ENCODE peak calls at places on chromosomes 13 and 19, in four cellular contexts. L is cardiac muscle cell, I is A549, A is gastrocnemius medialis. O is an unnamed sample.

GRCh38 chr19:17846146-17846545 is 1.6 kb downstream of the JAK3 start:
- DNase-seq in L (no peak), I (no peak), A (no peak), O (no peak)

GRCh38 chr19:10812196-10812595 is 23.8 kb downstream of the TMED1 start:
- DNase-seq in L (no peak), I (no peak), A (no peak), O (no peak)

GRCh38 chr19:17832443-17833208 is 11.3 kb upstream of the INSL3 start:
- DNase-seq in L (no peak), I (no peak), A (no peak), O (no peak)

GRCh38 chr13:50101590-50101989 is 86.3 kb downstream of the KCNRG start:
- DNase-seq in L (no peak), I (no peak), A (no peak), O (no peak)

GRCh38 chr19:7788178-7788932 is 25.3 kb downstream of the CLEC4M start:
- DNase-seq in L (no peak), I (no peak), A (no peak), O (no peak)

GRCh38 chr19:35717665-35718344 is at the start of gene KMT2B:
- DNase-seq in L (peak), I (peak), A (peak), O (no peak)

GRCh38 chr13:48571121-48571901 is 38.4 kb upstream of the RCBTB2 start:
- DNase-seq in L (peak), I (no peak), A (peak), O (peak)

GRCh38 chr13:20401958-20402856 is 123.5 kb downstream of the CRYL1 start:
- DNase-seq in L (peak), I (no peak), A (no peak), O (no peak)

GRCh38 chr19:5170329-5170745 is 170.3 kb downstream of the PTPRS start:
- DNase-seq in L (no peak), I (no peak), A (no peak), O (no peak)

GRCh38 chr19:3374369-3375112 is 8.2 kb downstream of the NFIC start:
- DNase-seq in L (peak), I (no peak), A (peak), O (no peak)

GRCh38 chr19:2309734-2310362 is 1.9 kb upstream of the LINGO3 start:
- DNase-seq in L (peak), I (no peak), A (no peak), O (no peak)

GRCh38 chr19:2306971-2307370 is 983 bp downstream of the LINGO3 start:
- DNase-seq in L (no peak), I (no peak), A (no peak), O (no peak)

GRCh38 chr19:2307518-2308012 is 389 bp downstream of the LINGO3 start:
- DNase-seq in L (no peak), I (no peak), A (no peak), O (no peak)

GRCh38 chr19:2305974-2306806 is 1.8 kb downstream of the LINGO3 start:
- DNase-seq in L (no peak), I (no peak), A (no peak), O (no peak)

GRCh38 chr19:2308114-2308556 is at the start of gene LINGO3:
- DNase-seq in L (no peak), I (no peak), A (no peak), O (no peak)
- H3K27ac ChIP-seq in L (no peak), I (no peak), A (no peak), O (no peak)

DNA sequence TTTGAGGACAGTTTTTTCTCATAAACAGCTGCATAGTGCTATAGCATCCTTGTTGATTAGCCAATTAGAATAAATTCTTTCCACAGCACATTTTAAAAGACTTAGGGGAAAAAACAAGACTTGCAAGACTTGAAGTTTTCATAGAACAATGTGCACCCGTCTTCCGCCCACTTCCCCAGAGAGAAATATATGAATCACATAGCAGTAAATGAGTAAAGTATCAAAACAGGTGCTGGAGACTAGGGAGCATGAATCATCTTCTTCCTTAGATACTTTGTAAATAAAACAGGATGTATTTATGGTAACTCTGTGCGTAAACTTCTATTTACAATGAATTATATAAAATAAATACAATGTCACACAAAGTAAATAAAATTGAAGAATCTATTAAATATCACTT is 75.1 kb downstream of the COL4A2 start:
- DNase-seq in L (peak), I (no peak), A (no peak), O (no peak)
- H3K27ac ChIP-seq in L (no peak), I (no peak), A (peak), O (peak)

DNA sequence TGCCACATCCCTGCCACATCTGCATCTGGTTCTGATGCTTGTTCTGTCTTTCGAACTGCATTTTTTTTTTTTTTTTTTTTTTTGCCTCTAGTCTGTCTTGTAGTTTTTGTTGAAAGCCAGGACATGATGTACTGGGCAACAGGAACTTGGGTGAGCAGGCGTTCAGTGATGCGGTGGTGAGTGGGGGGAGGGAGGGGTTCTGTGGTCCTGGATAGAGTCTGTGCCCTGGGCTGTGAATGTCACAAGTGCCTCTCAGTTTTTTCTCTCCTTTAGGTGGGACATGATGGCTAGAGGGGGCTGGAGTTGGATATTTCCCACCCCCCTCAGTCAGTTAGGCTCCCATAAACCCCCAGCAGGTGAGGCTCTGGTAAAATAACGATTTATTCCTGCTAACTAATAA is 3.5 kb downstream of the CEACAM4 start:
- DNase-seq in L (no peak), I (no peak), A (no peak), O (peak)
- H3K27ac ChIP-seq in L (no peak), I (no peak), A (no peak), O (no peak)

DNA sequence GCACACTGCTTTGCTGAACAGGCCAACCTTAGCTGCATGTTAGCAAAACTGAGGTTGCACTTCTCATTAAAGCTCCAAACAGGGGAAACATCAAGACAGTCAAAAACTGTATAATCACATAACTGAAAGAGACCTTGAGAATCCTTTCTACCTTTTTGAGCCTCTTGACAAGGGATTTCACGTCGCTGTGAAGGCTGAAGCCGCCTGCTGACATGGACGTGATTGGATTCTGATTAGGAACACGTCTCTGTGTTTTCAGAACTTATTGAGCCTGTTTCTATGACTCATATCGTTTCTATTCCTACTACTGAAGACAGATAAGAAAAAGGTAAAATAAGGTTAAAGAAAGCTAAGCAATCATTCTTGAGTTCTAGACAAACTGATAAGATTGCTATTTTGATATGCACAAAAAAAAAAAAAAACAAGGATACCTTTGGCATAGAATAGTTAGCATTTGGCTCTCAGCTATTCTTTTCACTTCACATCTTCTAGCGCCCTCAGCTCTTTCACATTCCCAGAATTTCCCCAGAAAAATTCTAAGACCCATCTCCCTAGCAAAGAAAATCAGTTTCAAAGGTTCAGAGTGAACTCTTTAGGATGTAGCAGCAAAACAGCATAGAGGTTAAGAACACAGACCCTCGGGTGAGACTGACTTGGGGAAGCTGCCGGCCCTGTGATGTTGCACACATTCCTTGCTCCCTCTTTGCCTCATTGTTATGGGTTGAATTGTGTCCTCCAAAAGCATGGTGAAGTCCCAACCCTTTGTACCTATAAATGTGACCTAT is 81.6 kb downstream of the DOCK9 start:
- DNase-seq in L (no peak), I (no peak), A (no peak), O (no peak)
- H3K27ac ChIP-seq in L (no peak), I (no peak), A (no peak), O (no peak)

O was measured in esophagus muscularis mucosa.